ENCODE peak calls at places on chromosomes 4 and X, in eight cellular contexts. W is fibroblast of lung, Q is lower lobe of right lung, E is Peyer's patch, S is mucosa of descending colon, K is cardiac fibroblast, T is left ventricle myocardium inferior, A is hepatocyte. Y is an unnamed sample.

GRCh38 chrX:45710081-45710801 is 509.6 kb upstream of the DIPK2B start:
- DNase-seq in W (peak), Q (no peak), E (no peak), S (no peak), K (peak), T (no peak), A (no peak), Y (no peak)

GRCh38 chr4:142728209-142728608 is 117.9 kb downstream of the INPP4B start:
- DNase-seq in W (peak), Q (no peak), E (no peak), S (no peak), K (no peak), T (no peak), A (no peak), Y (no peak)

GRCh38 chrX:15854080-15854655 is 445 bp downstream of the AP1S2 start:
- DNase-seq in W (peak), Q (peak), E (peak), S (peak), K (no peak), T (peak), A (peak), Y (peak)

GRCh38 chrX:24877854-24878650 is 137.7 kb downstream of the ARX start:
- DNase-seq in W (no peak), Q (no peak), E (no peak), S (no peak), K (no peak), T (no peak), A (peak), Y (no peak)

GRCh38 chr4:31141141-31141811 is 421.1 kb downstream of the PCDH7 start:
- DNase-seq in W (no peak), Q (no peak), E (no peak), S (no peak), K (no peak), T (no peak), A (no peak), Y (no peak)

GRCh38 chrX:129798888-129799287 is 19.1 kb downstream of the SASH3 start:
- DNase-seq in W (no peak), Q (no peak), E (no peak), S (no peak), K (no peak), T (no peak), A (no peak), Y (no peak)

GRCh38 chr4:156838761-156839160 is 132.8 kb downstream of the PDGFC start:
- DNase-seq in W (peak), Q (no peak), E (no peak), S (no peak), K (peak), T (no peak), A (no peak), Y (no peak)

GRCh38 chrX:66638591-66639500 is at the start of gene EDA2R:
- DNase-seq in W (peak), Q (peak), E (no peak), S (peak), K (peak), T (no peak), A (peak), Y (no peak)

GRCh38 chr4:2503809-2504208 is 32.6 kb upstream of the FAM193A start:
- DNase-seq in W (no peak), Q (no peak), E (no peak), S (no peak), K (no peak), T (no peak), A (no peak), Y (no peak)

GRCh38 chrX:152635941-152636340 is 1.8 kb upstream of the GABRQ start:
- DNase-seq in W (peak), Q (no peak), E (no peak), S (peak), K (peak), T (no peak), A (peak), Y (no peak)

GRCh38 chr4:43224591-43224990 is 332.1 kb downstream of the GRXCR1 start:
- DNase-seq in W (peak), Q (no peak), E (no peak), S (no peak), K (peak), T (no peak), A (no peak), Y (no peak)

GRCh38 chrX:100381613-100382012 is 28.5 kb downstream of the PCDH19 start:
- DNase-seq in W (no peak), Q (no peak), E (no peak), S (no peak), K (no peak), T (no peak), A (no peak), Y (no peak)

GRCh38 chr4:148056879-148057278 is 325.0 kb downstream of the ARHGAP10 start:
- DNase-seq in W (peak), Q (peak), E (no peak), S (peak), K (peak), T (peak), A (no peak), Y (peak)

GRCh38 chrX:155048997-155049619 is 21.8 kb downstream of the CMC4 start:
- DNase-seq in W (peak), Q (no peak), E (peak), S (peak), K (peak), T (no peak), A (peak), Y (no peak)

GRCh38 chrX:150155396-150156048 is 207.6 kb upstream of the MAMLD1 start:
- DNase-seq in W (peak), Q (no peak), E (peak), S (peak), K (peak), T (peak), A (peak), Y (no peak)

GRCh38 chrX:111052478-111052877 is 43.5 kb upstream of the PAK3 start:
- DNase-seq in W (no peak), Q (no peak), E (no peak), S (no peak), K (no peak), T (no peak), A (no peak), Y (no peak)

GRCh38 chrX:43958529-43958928 is 14.7 kb downstream of the NDP start:
- DNase-seq in W (peak), Q (no peak), E (no peak), S (peak), K (peak), T (no peak), A (peak), Y (no peak)

GRCh38 chr4:26151615-26152014 is 169.2 kb upstream of the RBPJ start:
- DNase-seq in W (peak), Q (no peak), E (no peak), S (no peak), K (peak), T (peak), A (no peak), Y (no peak)

GRCh38 chr4:76738081-76738931 is 159.6 kb downstream of the SOWAHB start:
- DNase-seq in W (peak), Q (no peak), E (no peak), S (no peak), K (peak), T (no peak), A (peak), Y (no peak)

GRCh38 chr4:73187325-73187724 is 71.3 kb downstream of the ANKRD17 start:
- DNase-seq in W (peak), Q (no peak), E (no peak), S (no peak), K (peak), T (no peak), A (no peak), Y (no peak)

GRCh38 chr4:173509031-173510001 is 20.7 kb downstream of the HAND2 start:
- DNase-seq in W (peak), Q (no peak), E (no peak), S (no peak), K (peak), T (peak), A (peak), Y (no peak)

GRCh38 chr4:1309261-1310010 is 19.7 kb downstream of the MAEA start:
- DNase-seq in W (peak), Q (peak), E (peak), S (peak), K (peak), T (peak), A (peak), Y (peak)

GRCh38 chrX:30282527-30282926 is 26.7 kb downstream of the NR0B1 start:
- DNase-seq in W (no peak), Q (no peak), E (no peak), S (no peak), K (no peak), T (no peak), A (no peak), Y (no peak)

GRCh38 chr4:73407227-73407673 is 3.2 kb downstream of the ALB start:
- DNase-seq in W (no peak), Q (no peak), E (no peak), S (no peak), K (no peak), T (no peak), A (no peak), Y (no peak)

GRCh38 chr4:72375050-72375736 is 193.8 kb downstream of the ADAMTS3 start:
- DNase-seq in W (no peak), Q (no peak), E (no peak), S (no peak), K (peak), T (no peak), A (no peak), Y (no peak)

GRCh38 chrX:76279007-76279406 is 106.1 kb downstream of the PBDC1 start:
- DNase-seq in W (peak), Q (no peak), E (no peak), S (peak), K (peak), T (peak), A (peak), Y (no peak)

GRCh38 chrX:110086916-110087484 is 84.1 kb downstream of the TMEM164 start:
- DNase-seq in W (peak), Q (no peak), E (no peak), S (no peak), K (peak), T (no peak), A (peak), Y (no peak)

DNA sequence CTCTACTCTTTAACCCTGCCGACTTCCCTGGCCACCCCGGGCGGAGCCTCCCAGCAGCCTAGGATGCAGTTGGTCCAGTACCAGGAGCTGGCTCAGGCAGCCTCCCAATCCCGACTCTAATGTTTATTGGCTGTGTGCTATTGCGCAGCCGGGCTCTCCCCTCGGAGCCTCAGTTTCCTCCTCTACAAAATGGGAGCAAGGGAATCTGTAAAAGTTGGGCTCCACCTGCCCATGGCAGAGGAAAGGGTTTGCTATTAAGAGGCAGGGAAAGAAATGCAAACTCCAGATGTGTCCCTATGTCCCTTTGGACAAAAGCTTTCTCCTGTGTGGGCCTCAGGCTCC is 140.8 kb upstream of the PJA1 start:
- DNase-seq in W (no peak), Q (no peak), E (no peak), S (no peak), K (no peak), T (no peak), A (no peak), Y (no peak)
- TF ChIP-seq CTCF in W (no peak), Q (no peak), E (no peak), S (no peak), K (no peak), T (no peak), A (no peak), Y (no peak)

DNA sequence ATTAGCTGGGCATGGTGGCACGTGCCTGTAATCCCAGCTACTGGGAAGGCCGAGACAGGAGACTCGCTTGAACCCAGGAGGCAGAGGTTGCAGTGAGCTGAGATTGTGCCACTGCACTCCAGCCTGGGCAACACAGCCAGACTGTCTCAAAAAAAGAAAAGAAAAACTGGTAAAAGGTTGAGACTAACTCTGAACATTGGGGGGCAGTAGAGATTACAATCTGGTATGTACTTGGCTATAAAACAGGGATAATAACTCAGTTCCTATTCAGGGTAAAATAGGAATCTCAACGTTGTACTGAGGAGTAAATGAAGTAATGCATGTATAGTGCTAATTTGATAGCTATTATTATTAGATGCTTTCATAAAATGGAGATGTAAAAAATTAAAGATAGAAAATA is 12.5 kb upstream of the KLF8 start:
- DNase-seq in W (peak), Q (no peak), E (no peak), S (peak), K (no peak), T (no peak), A (no peak), Y (no peak)
- TF ChIP-seq CTCF in W (no peak), Q (peak), E (peak), S (no peak), K (no peak), T (peak), A (peak), Y (no peak)

GRCh38 chr4:158211288-158211687 is 1.0 kb downstream of the TMEM144 start:
- DNase-seq in W (no peak), Q (no peak), E (peak), S (peak), K (no peak), T (no peak), A (peak), Y (no peak)

GRCh38 chr4:158208931-158209640 is 1.2 kb upstream of the TMEM144 start:
- DNase-seq in W (no peak), Q (no peak), E (no peak), S (no peak), K (no peak), T (no peak), A (no peak), Y (no peak)

DNA sequence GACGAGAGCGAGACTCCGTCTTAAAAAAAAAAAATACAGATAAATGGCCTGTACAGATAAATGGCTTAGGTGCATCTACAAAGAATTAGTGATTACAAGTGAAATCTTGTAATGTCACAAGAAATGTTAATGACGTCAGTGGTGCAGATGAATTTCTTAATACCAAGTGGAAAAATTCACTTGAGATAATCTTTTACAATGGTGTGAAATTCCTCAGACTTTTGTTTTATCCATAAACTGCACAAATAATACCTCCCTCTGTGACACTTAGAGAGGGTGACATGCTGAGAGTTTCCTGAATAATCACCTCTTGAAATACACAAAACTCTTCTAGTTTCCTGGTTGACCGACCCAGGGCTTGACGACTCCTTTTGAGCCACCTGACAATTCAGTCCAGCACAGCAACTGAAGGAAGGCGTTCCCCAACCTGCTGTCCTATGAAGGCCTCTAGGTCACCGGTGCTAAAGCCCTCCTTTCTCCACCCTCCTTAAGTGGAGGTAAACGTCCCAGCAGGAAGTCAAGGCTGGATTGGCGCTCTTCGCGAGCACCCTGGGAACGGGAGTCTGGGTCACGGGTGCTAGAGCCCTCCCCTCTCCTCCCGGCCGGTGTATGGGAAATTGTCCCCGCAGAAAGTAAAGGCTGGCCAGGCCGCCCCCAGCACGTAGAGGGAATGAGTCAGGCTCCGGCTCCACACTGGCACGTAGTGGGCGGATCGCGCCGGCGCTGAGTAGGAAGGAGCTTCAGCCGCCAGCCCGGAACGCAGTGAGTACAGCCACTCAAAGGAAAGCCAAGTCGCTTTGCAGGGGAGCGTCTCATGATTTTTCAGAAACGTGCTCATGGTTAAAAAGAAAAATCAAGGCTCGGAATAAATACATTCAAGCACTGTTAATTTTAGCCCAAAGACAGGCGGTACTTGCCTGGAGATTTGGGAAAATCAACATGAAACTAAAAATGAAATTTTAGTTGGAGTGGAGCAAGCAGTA is at the start of gene TMEM144:
- DNase-seq in W (peak), Q (peak), E (peak), S (peak), K (peak), T (peak), A (peak), Y (peak)
- TF ChIP-seq CTCF in W (no peak), Q (peak), E (no peak), S (no peak), K (no peak), T (peak), A (no peak), Y (no peak)

DNA sequence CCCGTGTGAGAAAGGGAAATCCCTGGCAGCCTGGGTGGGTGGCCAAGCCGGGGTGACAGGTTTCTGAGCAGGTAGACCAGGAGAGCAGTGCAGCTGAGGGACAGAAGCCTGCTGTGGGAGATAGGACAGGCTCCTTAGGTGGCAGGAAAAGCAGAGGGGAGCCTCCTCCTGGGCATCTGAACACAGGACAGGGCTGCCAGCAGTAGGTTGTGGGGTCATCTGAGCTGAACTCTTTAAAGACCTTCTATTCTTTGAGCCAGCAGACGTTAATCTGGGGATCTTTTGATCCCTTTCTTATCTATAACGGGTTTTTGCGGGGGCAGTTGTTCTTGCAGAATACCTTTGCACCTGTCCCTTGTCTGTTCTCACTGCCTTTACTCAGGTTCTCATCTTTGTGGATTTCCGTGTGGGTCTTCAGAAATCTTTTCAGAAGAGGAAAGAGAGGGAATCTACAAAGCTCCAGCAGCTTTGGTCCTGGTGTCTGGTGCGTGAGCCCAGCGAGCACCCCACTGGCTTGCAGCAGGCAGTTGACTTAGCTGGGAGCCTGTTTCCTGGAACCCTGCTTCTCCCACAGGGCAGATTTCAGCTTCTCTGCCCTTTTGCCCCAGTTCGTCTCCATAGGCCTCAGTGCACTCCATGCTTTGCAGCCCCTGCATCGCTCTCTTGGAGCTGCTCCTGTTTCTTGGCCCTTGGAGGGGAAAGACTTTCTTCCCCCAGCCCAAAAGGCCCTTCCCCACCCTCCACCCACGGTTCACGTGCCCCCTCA is 35.8 kb upstream of the TADA2B start:
- DNase-seq in W (no peak), Q (no peak), E (no peak), S (no peak), K (no peak), T (no peak), A (no peak), Y (no peak)
- TF ChIP-seq CTCF in W (no peak), Q (no peak), E (no peak), S (no peak), K (no peak), T (no peak), A (no peak), Y (no peak)

GRCh38 chrX:132612990-132613564 is 124.2 kb upstream of the MBNL3 start:
- DNase-seq in W (peak), Q (peak), E (peak), S (peak), K (peak), T (peak), A (peak), Y (no peak)
- TF ChIP-seq CTCF in W (peak), Q (peak), E (peak), S (peak), K (peak), T (peak), A (peak), Y (peak)

GRCh38 chr4:117971406-117971805 is 62.9 kb upstream of the NDST3 start:
- DNase-seq in W (no peak), Q (no peak), E (no peak), S (no peak), K (no peak), T (no peak), A (no peak), Y (no peak)
- TF ChIP-seq CTCF in W (no peak), Q (no peak), E (no peak), S (no peak), K (no peak), T (no peak), A (no peak), Y (no peak)

Y was measured in natural killer cell.